ENCODE peak calls at places on chromosomes 6 and 20, in five cellular contexts. A is right lobe of liver, L is body of pancreas, Z is transverse colon, F is breast epithelium. M is an unnamed sample.

GRCh38 chr6:24858154-24858801 is 59.6 kb upstream of the ARMH2 start:
- DNase-seq in A (no peak), L (no peak), Z (peak), F (no peak), M (peak)

GRCh38 chr20:37521091-37521771 is at the start of gene NNAT:
- DNase-seq in A (no peak), L (no peak), Z (no peak), F (no peak), M (no peak)

GRCh38 chr6:117733341-117733740 is 58.1 kb downstream of the NUS1 start:
- DNase-seq in A (no peak), L (no peak), Z (no peak), F (no peak), M (no peak)

GRCh38 chr20:64205611-64206026 is 41.4 kb downstream of the MYT1 start:
- DNase-seq in A (no peak), L (no peak), Z (no peak), F (no peak), M (no peak)

GRCh38 chr6:104943781-104944180 is 13.1 kb upstream of the LIN28B start:
- DNase-seq in A (no peak), L (no peak), Z (no peak), F (no peak), M (peak)

GRCh38 chr20:50294164-50295088 is 103.8 kb downstream of the CEBPB start:
- DNase-seq in A (peak), L (no peak), Z (no peak), F (no peak), M (no peak)

GRCh38 chr6:1497593-1498105 is 108.3 kb downstream of the FOXF2 start:
- DNase-seq in A (no peak), L (no peak), Z (peak), F (no peak), M (no peak)

GRCh38 chr6:156839591-156840001 is 62.4 kb downstream of the ARID1B start:
- DNase-seq in A (no peak), L (no peak), Z (no peak), F (no peak), M (peak)

GRCh38 chr6:137552809-137553208 is 58.6 kb upstream of the OLIG3 start:
- DNase-seq in A (no peak), L (no peak), Z (no peak), F (no peak), M (no peak)

GRCh38 chr6:20952605-20953004 is 418.3 kb downstream of the CDKAL1 start:
- DNase-seq in A (no peak), L (no peak), Z (no peak), F (no peak), M (peak)

GRCh38 chr6:22906091-22906549 is 336.8 kb downstream of the HDGFL1 start:
- DNase-seq in A (no peak), L (no peak), Z (no peak), F (no peak), M (peak)

GRCh38 chr20:63767456-63767855 is 27.9 kb downstream of the SLC2A4RG start:
- DNase-seq in A (no peak), L (no peak), Z (peak), F (no peak), M (no peak)

GRCh38 chr20:32387262-32387661 is 29.1 kb downstream of the ASXL1 start:
- DNase-seq in A (no peak), L (no peak), Z (no peak), F (no peak), M (no peak)

GRCh38 chr6:1619106-1619665 is 9.5 kb downstream of the FOXC1 start:
- DNase-seq in A (peak), L (no peak), Z (no peak), F (no peak), M (peak)

GRCh38 chr6:161346717-161347504 is 73.0 kb upstream of the AGPAT4 start:
- DNase-seq in A (no peak), L (no peak), Z (no peak), F (no peak), M (no peak)

DNA sequence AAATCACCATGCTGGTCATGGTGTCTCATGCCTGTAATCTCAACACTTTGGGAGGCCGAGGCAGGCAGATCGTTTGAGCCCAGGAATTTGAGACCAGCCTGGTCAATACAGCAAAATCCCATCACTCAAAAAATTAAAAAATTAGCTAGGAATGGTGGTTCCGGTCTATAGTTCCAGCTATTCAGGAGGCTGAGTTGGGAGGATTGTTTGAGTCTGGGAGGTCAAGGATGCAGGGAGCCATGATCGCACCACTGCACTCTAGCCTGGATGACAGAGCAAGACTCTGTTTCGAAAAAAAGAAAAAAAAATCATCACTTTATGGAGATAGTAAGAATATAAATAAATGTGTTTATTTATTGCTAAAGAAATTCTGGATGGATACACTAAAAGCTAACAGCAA is 124.1 kb downstream of the RNGTT start:
- DNase-seq in A (no peak), L (no peak), Z (no peak), F (no peak), M (no peak)
- TF ChIP-seq POLR2A in A (no peak), L (no peak), Z (no peak), F (no peak), M (no peak)

DNA sequence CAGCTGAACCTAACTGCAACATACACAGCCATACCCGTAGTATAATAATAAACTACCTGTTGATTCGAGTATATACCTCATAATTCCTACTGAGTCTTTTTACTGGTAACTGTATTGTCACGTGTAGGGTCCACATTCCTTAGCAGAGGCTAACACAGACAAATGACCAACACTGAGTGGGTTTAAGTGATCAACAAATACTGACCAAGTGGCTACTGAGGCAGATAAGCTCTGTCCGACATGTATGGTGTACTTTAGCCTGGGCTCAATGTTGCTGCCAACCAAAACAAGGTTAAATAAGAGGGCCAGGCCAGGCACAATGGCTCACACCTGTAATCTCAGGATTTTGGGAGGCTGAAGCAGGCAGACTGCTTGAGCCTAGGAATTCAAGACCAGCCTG is 12.7 kb downstream of the ELOVL5 start:
- DNase-seq in A (no peak), L (no peak), Z (no peak), F (no peak), M (no peak)
- TF ChIP-seq POLR2A in A (no peak), L (no peak), Z (no peak), F (no peak), M (no peak)

GRCh38 chr6:43373252-43373875 is 3.9 kb upstream of the ZNF318 start:
- DNase-seq in A (no peak), L (no peak), Z (no peak), F (peak), M (no peak)

GRCh38 chr6:43368517-43369160 is 808 bp downstream of the ZNF318 start:
- DNase-seq in A (peak), L (peak), Z (peak), F (no peak), M (peak)

GRCh38 chr6:43367245-43367984 is 2.0 kb downstream of the ZNF318 start:
- DNase-seq in A (no peak), L (no peak), Z (no peak), F (no peak), M (no peak)

GRCh38 chr6:43369174-43370002 is at the start of gene ZNF318:
- DNase-seq in A (peak), L (peak), Z (peak), F (peak), M (peak)
- TF ChIP-seq POLR2A in A (peak), L (peak), Z (peak), F (peak), M (peak)

GRCh38 chr20:59001068-59001448 is 6.0 kb downstream of the CTSZ start:
- DNase-seq in A (no peak), L (no peak), Z (no peak), F (no peak), M (no peak)

GRCh38 chr20:58996226-58996611 is 10.8 kb downstream of the CTSZ start:
- DNase-seq in A (no peak), L (no peak), Z (no peak), F (no peak), M (no peak)

GRCh38 chr20:58997141-58997770 is 9.8 kb downstream of the CTSZ start:
- DNase-seq in A (no peak), L (no peak), Z (no peak), F (no peak), M (no peak)

GRCh38 chr20:59000326-59000725 is 6.7 kb downstream of the CTSZ start:
- DNase-seq in A (no peak), L (no peak), Z (no peak), F (no peak), M (no peak)

GRCh38 chr20:58998656-58999055 is 8.4 kb downstream of the CTSZ start:
- DNase-seq in A (no peak), L (no peak), Z (peak), F (no peak), M (no peak)
- TF ChIP-seq POLR2A in A (no peak), L (no peak), Z (no peak), F (no peak), M (no peak)

GRCh38 chr6:5365430-5366195 is 104.3 kb downstream of the FARS2 start:
- DNase-seq in A (no peak), L (no peak), Z (no peak), F (no peak), M (no peak)
- TF ChIP-seq POLR2A in A (no peak), L (no peak), Z (no peak), F (no peak), M (no peak)

DNA sequence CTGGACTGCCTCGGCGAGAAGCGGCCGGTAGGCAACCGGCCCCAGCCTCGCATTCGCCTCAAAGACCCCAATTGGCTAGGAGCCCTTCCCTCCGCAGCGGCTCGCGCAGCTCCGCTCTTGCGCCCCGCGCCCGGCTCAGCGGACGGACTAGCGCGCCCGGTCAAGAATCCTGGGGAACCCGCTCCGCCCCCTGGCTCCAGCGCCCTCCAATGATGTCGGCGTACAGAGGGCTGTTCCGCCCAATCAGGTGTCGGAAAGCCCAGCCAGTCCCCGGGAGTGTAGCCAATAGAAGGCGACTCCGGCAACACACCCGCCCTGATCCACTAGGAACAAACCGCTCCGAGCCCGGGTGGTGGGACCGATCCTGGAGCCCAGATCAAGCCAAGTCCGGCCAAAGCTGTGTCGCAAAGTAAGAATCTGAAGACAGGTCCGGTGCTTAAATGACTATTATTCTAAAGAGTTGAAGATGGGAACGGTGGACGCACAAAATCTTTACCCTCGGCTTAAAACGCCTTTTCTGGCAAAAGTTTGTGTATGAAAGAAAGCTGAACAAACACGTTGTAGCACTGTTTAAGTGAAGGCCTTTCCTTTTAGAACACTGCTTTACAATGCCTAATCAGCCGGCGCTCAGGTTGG is 132.2 kb downstream of the OGFRL1 start:
- DNase-seq in A (peak), L (peak), Z (peak), F (peak), M (peak)
- TF ChIP-seq POLR2A in A (peak), L (peak), Z (peak), F (peak), M (peak)

DNA sequence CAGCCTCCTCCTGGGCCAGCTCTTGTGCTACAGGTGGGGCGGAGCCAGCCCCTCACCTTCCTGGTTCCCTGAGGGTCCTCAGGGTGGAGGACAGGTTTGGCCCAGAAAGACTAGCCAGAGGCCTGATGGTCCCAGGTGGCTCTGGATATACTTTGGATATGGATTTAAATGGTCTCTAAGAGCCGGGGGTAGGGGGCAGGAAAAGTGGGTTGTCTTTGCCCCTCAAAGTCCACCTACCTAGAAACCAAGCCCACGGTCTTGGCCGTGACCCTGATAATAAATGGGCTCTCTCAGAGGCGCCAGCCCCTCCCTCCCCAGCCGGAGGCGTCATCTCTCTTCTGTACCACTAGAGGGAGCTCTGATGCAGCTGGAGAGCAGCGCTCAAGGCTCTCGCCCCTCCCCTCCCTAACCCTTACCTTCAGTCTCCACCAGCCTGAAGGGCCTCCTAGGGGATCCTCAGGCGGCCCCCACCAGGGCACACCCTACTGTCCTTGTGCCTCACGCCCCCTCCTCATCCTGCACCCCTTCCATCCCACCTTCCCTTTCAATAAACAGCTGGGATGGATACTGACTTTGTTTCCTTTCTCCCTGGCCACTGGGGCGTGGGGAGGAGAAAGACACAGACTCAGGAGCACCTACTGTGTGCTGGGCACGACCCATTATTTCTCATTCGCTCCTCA is 7.5 kb downstream of the NRSN2 start:
- DNase-seq in A (peak), L (peak), Z (peak), F (peak), M (peak)
- TF ChIP-seq POLR2A in A (no peak), L (no peak), Z (no peak), F (no peak), M (no peak)

GRCh38 chr20:48667889-48668413 is 159.8 kb downstream of the PREX1 start:
- DNase-seq in A (peak), L (no peak), Z (no peak), F (no peak), M (peak)
- TF ChIP-seq POLR2A in A (no peak), L (no peak), Z (no peak), F (no peak), M (no peak)

GRCh38 chr20:30610751-30611150 is 646.7 kb upstream of the DEFB115 start:
- DNase-seq in A (no peak), L (no peak), Z (no peak), F (no peak), M (no peak)
- TF ChIP-seq POLR2A in A (no peak), L (no peak), Z (no peak), F (no peak), M (no peak)